ENCODE peak calls at places on chromosomes 16 and 17, in four cellular contexts. Y, H, X and D are unnamed samples.

GRCh38 chr17:33896309-33896708 is 358.8 kb upstream of the CCL2 start:
- DNase-seq in Y (no peak), H (no peak), X (no peak), D (no peak)

GRCh38 chr16:88936913-88937666 is 39.9 kb downstream of the CBFA2T3 start:
- DNase-seq in Y (no peak), H (no peak), X (no peak), D (no peak)

GRCh38 chr17:66730497-66730923 is 104.4 kb upstream of the CACNG5 start:
- DNase-seq in Y (no peak), H (no peak), X (no peak), D (no peak)

GRCh38 chr17:81249233-81250040 is 10.3 kb downstream of the NDUFAF8 start:
- DNase-seq in Y (no peak), H (no peak), X (no peak), D (no peak)

GRCh38 chr16:529012-529575 is 1.6 kb downstream of the CAPN15 start:
- DNase-seq in Y (no peak), H (no peak), X (no peak), D (no peak)

GRCh38 chr16:84751947-84752346 is 52.1 kb downstream of the USP10 start:
- DNase-seq in Y (peak), H (no peak), X (peak), D (no peak)

GRCh38 chr17:78599419-78599818 is 22.2 kb upstream of the DNAH17 start:
- DNase-seq in Y (no peak), H (no peak), X (no peak), D (no peak)

GRCh38 chr16:11016524-11016988 is 72.2 kb downstream of the CLEC16A start:
- DNase-seq in Y (no peak), H (no peak), X (no peak), D (no peak)

GRCh38 chr17:74149597-74150427 is 53.7 kb upstream of the RPL38 start:
- DNase-seq in Y (no peak), H (no peak), X (no peak), D (no peak)

GRCh38 chr17:67488161-67488560 is 111.1 kb downstream of the PITPNC1 start:
- DNase-seq in Y (no peak), H (no peak), X (no peak), D (no peak)

GRCh38 chr17:35977509-35977908 is 3.8 kb downstream of the CCL16 start:
- DNase-seq in Y (no peak), H (no peak), X (no peak), D (peak)

GRCh38 chr16:51524070-51524469 is 373.0 kb upstream of the SALL1 start:
- DNase-seq in Y (no peak), H (no peak), X (no peak), D (no peak)

GRCh38 chr16:73418746-73419145 is 370.8 kb upstream of the ZFHX3 start:
- DNase-seq in Y (no peak), H (no peak), X (no peak), D (no peak)

DNA sequence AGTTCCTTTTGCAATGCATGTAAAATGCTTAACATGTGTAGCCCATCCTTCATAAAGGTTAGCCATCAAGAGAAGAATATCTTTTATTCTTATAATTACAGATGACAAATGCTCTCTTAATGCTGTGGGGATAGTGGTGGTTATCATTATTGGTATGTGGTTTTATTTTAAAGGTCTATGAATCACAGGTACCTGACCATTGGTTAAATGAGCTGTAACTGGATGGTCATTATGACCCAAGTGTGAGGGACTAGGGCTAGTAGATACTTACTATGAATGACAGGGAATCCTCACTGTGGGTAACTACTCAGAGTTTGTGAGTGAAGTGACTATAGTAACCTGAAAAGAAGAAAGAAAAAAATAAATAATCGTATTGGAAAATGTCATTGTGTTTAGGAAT is 78.8 kb downstream of the CDRT15 start:
- DNase-seq in Y (no peak), H (no peak), X (no peak), D (no peak)
- TF ChIP-seq SPI1 in Y (no peak), H (no peak), X (no peak), D (no peak)

GRCh38 chr17:19248149-19248922 is 11.2 kb downstream of the EPN2 start:
- DNase-seq in Y (no peak), H (peak), X (no peak), D (no peak)

GRCh38 chr17:19249681-19250080 is 12.5 kb downstream of the EPN2 start:
- DNase-seq in Y (no peak), H (no peak), X (no peak), D (no peak)

GRCh38 chr17:19248923-19249574 is 11.9 kb downstream of the EPN2 start:
- DNase-seq in Y (no peak), H (peak), X (no peak), D (no peak)

GRCh38 chr17:19253112-19253511 is 15.9 kb downstream of the EPN2 start:
- DNase-seq in Y (no peak), H (no peak), X (no peak), D (no peak)

GRCh38 chr17:19250421-19251141 is 13.4 kb downstream of the EPN2 start:
- DNase-seq in Y (no peak), H (no peak), X (no peak), D (no peak)
- TF ChIP-seq SPI1 in Y (no peak), H (no peak), X (no peak), D (no peak)

GRCh38 chr16:14300631-14301149 is 229.6 kb downstream of the MRTFB start:
- DNase-seq in Y (no peak), H (peak), X (no peak), D (no peak)
- TF ChIP-seq SPI1 in Y (no peak), H (no peak), X (no peak), D (no peak)

GRCh38 chr17:27489045-27489715 is 32.9 kb downstream of the KSR1 start:
- DNase-seq in Y (peak), H (no peak), X (no peak), D (no peak)
- TF ChIP-seq SPI1 in Y (peak), H (no peak), X (no peak), D (no peak)

GRCh38 chr17:7528842-7529241 is 20.0 kb upstream of the TNFSF12 start:
- DNase-seq in Y (no peak), H (no peak), X (no peak), D (no peak)

GRCh38 chr17:7523033-7523432 is 25.8 kb upstream of the TNFSF12 start:
- DNase-seq in Y (no peak), H (peak), X (no peak), D (no peak)
- TF ChIP-seq SPI1 in Y (no peak), H (no peak), X (no peak), D (no peak)

GRCh38 chr16:46857261-46857962 is 26.4 kb upstream of the C16orf87 start:
- DNase-seq in Y (no peak), H (peak), X (no peak), D (no peak)
- TF ChIP-seq SPI1 in Y (no peak), H (no peak), X (no peak), D (no peak)

GRCh38 chr17:21193031-21193430 is 20.9 kb downstream of the TMEM11 start:
- DNase-seq in Y (no peak), H (no peak), X (no peak), D (no peak)

GRCh38 chr17:21196126-21196525 is 17.8 kb downstream of the TMEM11 start:
- DNase-seq in Y (no peak), H (no peak), X (no peak), D (no peak)

GRCh38 chr17:21191698-21192097 is 22.3 kb downstream of the TMEM11 start:
- DNase-seq in Y (no peak), H (no peak), X (no peak), D (no peak)

GRCh38 chr17:21194210-21194609 is 19.8 kb downstream of the TMEM11 start:
- DNase-seq in Y (no peak), H (no peak), X (no peak), D (no peak)

GRCh38 chr17:21194688-21195087 is 19.3 kb downstream of the TMEM11 start:
- DNase-seq in Y (no peak), H (no peak), X (no peak), D (no peak)
- TF ChIP-seq SPI1 in Y (no peak), H (no peak), X (no peak), D (no peak)

GRCh38 chr16:6363891-6364607 is 968.6 kb upstream of the RBFOX1 start:
- DNase-seq in Y (no peak), H (no peak), X (no peak), D (no peak)
- TF ChIP-seq SPI1 in Y (no peak), H (no peak), X (no peak), D (no peak)

DNA sequence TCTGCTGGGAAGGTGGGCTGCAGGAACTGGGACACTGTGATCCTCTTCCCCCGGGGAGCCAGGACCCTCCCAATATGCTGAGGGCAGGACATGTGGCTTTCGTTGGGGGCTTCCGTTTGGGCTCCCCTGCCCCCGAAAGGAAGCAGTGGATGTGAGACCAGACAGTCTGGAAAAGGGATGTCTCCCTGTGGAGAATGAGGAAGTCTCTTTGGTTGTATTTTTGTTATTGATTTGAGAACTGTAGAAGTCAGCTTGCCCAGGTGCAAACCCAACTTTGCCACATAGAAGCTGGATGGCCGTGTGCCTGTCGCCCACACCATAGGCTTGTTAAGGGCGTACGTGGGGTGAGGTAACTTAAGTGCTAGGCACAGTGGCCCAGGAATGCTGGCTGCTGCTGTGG is 18.8 kb downstream of the LLGL2 start:
- DNase-seq in Y (no peak), H (no peak), X (no peak), D (no peak)
- TF ChIP-seq SPI1 in Y (peak), H (peak), X (no peak), D (no peak)

DNA sequence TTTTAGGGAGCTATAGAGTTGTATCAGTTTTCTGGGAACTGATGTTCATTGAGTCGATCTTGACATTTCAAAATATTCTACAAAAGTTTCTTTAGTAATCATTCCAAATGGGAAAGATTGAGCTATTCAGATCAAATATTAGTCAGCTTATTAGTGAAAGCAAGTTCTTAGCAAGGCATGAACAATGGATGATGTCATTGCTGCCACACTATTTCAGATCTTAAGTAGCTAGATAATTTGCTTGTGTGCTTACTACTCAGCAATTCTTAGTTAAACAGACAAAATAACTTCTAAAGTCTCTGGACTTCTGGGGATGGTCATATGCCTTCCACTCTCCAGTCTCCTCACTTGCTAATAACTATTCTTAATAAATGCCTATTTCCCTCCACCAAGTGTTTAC is 69.0 kb upstream of the CDH8 start:
- DNase-seq in Y (no peak), H (no peak), X (no peak), D (no peak)
- TF ChIP-seq SPI1 in Y (no peak), H (no peak), X (no peak), D (no peak)